ENCODE peak calls at places on chromosomes 12 and 14, in four cellular contexts. G, J, I and T are unnamed samples.

GRCh38 chr14:52856139-52856538 is 64.7 kb upstream of the GNPNAT1 start:
- DNase-seq in G (no peak), J (no peak), I (no peak), T (no peak)

GRCh38 chr14:40199101-40199500 is 766.9 kb upstream of the FBXO33 start:
- DNase-seq in G (no peak), J (no peak), I (no peak), T (no peak)

GRCh38 chr14:66443785-66444184 is 42.4 kb upstream of the CCDC196 start:
- DNase-seq in G (no peak), J (no peak), I (no peak), T (no peak)

GRCh38 chr14:103730490-103731035 is 15.0 kb downstream of the ZFYVE21 start:
- DNase-seq in G (no peak), J (no peak), I (peak), T (no peak)

GRCh38 chr14:99316281-99317163 is 44.5 kb upstream of the BCL11B start:
- DNase-seq in G (peak), J (peak), I (no peak), T (no peak)

GRCh38 chr12:57695770-57696432 is 2.0 kb downstream of the OS9 start:
- DNase-seq in G (no peak), J (no peak), I (no peak), T (no peak)

GRCh38 chr12:73421832-73422231 is 1115.8 kb upstream of the ATXN7L3B start:
- DNase-seq in G (no peak), J (no peak), I (no peak), T (no peak)

GRCh38 chr12:45351921-45352670 is 136.2 kb downstream of the ANO6 start:
- DNase-seq in G (peak), J (no peak), I (no peak), T (no peak)

GRCh38 chr12:88420460-88420859 is 159.8 kb downstream of the KITLG start:
- DNase-seq in G (no peak), J (no peak), I (no peak), T (no peak)

GRCh38 chr12:80559766-80560165 is 115.7 kb downstream of the PTPRQ start:
- DNase-seq in G (no peak), J (no peak), I (no peak), T (no peak)

GRCh38 chr12:26092706-26093105 is 32.1 kb downstream of the BHLHE41 start:
- DNase-seq in G (no peak), J (no peak), I (no peak), T (no peak)

GRCh38 chr12:54431911-54432814 is 13.1 kb upstream of the ITGA5 start:
- DNase-seq in G (no peak), J (no peak), I (peak), T (no peak)

GRCh38 chr12:48005750-48006021 is 1.4 kb upstream of the COL2A1 start:
- DNase-seq in G (no peak), J (no peak), I (no peak), T (no peak)

GRCh38 chr12:46693034-46693433 is 132.8 kb downstream of the SLC38A4 start:
- DNase-seq in G (no peak), J (no peak), I (no peak), T (no peak)

GRCh38 chr14:60662987-60663386 is 13.7 kb upstream of the SIX1 start:
- DNase-seq in G (no peak), J (no peak), I (no peak), T (no peak)

GRCh38 chr14:40113671-40114070 is 681.4 kb upstream of the FBXO33 start:
- DNase-seq in G (peak), J (no peak), I (no peak), T (no peak)

GRCh38 chr12:47362131-47362686 is 282.4 kb upstream of the AMIGO2 start:
- DNase-seq in G (no peak), J (no peak), I (no peak), T (no peak)

GRCh38 chr12:1842183-1842904 is 22.0 kb downstream of the LRTM2 start:
- DNase-seq in G (no peak), J (peak), I (no peak), T (no peak)

GRCh38 chr12:26810330-26810729 is 22.7 kb downstream of the ITPR2 start:
- DNase-seq in G (no peak), J (no peak), I (no peak), T (no peak)

GRCh38 chr12:121933522-121934317 is 15.3 kb downstream of the CFAP251 start:
- DNase-seq in G (no peak), J (no peak), I (peak), T (no peak)

GRCh38 chr12:120388711-120389431 is 19.9 kb upstream of the MSI1 start:
- DNase-seq in G (no peak), J (peak), I (no peak), T (no peak)

GRCh38 chr12:2083561-2083960 is 30.8 kb downstream of the CACNA1C start:
- DNase-seq in G (no peak), J (no peak), I (no peak), T (no peak)

GRCh38 chr14:93048843-93049242 is 66.9 kb downstream of the ITPK1 start:
- DNase-seq in G (no peak), J (no peak), I (no peak), T (no peak)

GRCh38 chr14:84403585-84403984 is 1126.4 kb upstream of the FLRT2 start:
- DNase-seq in G (no peak), J (no peak), I (no peak), T (no peak)

GRCh38 chr12:116012757-116013156 is 264.7 kb downstream of the MED13L start:
- DNase-seq in G (no peak), J (no peak), I (no peak), T (no peak)
- TF ChIP-seq POLR2AphosphoS5 in G (no peak), J (no peak), I (no peak), T (no peak)

GRCh38 chr14:23877111-23877510 is 76.5 kb upstream of the DHRS4 start:
- DNase-seq in G (no peak), J (no peak), I (no peak), T (no peak)
- TF ChIP-seq TAF1 in G (no peak), J (no peak), I (no peak), T (no peak)

GRCh38 chr12:9113296-9113986 is 2.3 kb downstream of the A2M start:
- DNase-seq in G (no peak), J (no peak), I (no peak), T (no peak)

GRCh38 chr12:9113987-9114309 is 1.8 kb downstream of the A2M start:
- DNase-seq in G (peak), J (no peak), I (no peak), T (no peak)

GRCh38 chr12:9114946-9115345 is 773 bp downstream of the A2M start:
- DNase-seq in G (peak), J (no peak), I (no peak), T (no peak)

GRCh38 chr12:9118161-9118560 is 2.4 kb upstream of the A2M start:
- DNase-seq in G (no peak), J (no peak), I (no peak), T (no peak)

DNA sequence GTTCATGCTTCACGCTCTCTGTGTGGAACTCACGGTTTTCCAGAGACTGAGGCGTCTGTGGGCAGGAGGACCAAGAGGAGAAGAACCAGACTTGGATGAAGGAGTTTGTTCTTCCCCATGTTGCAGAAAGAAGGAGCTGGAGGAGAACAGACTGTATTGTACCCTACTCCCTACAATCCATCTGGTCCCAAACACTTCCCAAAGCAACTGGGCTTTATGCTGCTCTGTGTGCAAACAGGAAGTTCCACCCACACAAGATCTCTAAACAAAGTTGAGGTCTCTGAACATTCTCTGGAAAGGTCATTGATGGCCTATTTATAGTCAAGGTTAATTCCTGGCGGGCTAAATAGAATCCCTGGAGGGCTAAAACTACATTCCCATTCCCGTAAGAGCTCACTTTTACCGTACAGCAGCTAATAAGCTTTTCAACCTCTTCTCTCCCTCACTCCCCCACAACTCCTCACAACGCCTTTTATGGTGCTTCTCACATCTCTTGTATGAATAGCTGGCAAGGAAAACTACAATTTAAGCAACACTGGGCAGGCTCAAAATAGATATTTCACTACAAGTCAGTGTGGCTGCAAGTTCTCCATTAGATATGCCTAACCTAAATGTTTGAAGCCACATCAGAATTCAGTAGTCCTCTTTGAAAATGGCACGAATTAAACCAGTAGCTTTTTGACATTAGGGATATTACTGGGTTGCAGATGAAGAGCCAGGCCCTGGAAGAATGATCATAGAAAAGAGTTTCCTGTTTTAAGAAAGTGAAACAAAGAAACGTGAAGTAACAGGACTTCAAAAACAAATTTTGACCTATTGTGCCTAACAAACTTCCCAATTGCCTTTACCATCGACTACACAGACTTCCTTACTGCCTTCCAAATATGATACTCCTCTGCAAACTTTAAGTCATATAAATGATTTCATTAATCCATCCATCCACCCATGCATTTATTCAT is at the start of gene A2M:
- DNase-seq in G (peak), J (no peak), I (no peak), T (no peak)
- TF ChIP-seq POLR2A in G (peak), J (no peak), I (no peak), T (no peak)

DNA sequence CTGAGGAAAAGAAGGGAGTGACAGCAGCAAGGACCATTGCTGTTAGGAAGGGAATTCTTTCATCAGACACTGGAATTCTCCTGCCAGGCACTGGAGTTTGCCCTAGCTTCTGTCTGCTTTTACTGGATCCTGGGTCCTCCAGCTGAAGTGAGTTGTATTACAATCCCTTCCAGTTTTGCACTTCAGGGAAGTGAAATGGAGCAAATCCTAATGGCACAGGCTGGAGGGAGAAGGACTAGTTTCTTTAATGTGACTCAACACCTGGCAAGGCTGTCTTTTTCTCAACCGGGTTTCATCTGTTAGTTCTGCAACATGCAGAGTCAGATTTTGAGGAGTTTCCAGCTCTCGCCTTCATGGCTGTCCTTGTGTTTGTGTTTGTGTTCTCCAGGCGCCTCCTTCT is 45.8 kb downstream of the ETV6 start:
- DNase-seq in G (no peak), J (no peak), I (no peak), T (no peak)
- TF ChIP-seq POLR2AphosphoS5 in G (no peak), J (no peak), I (no peak), T (no peak)

GRCh38 chr12:89574736-89575208 is 48.9 kb upstream of the POC1B start:
- DNase-seq in G (peak), J (no peak), I (peak), T (no peak)
- TF ChIP-seq TAF1 in G (no peak), J (no peak), I (no peak), T (no peak)

GRCh38 chr14:86570371-86570770 is 1040.4 kb downstream of the FLRT2 start:
- DNase-seq in G (no peak), J (no peak), I (no peak), T (no peak)
- TF ChIP-seq POLR2A in G (no peak), J (no peak), I (no peak), T (no peak)